ENCODE peak calls at places on chromosomes 3 and 15, in four cellular contexts. E, I, X and Z are unnamed samples.
A peak's percentile ranks its signal among the peaks of the same experiment; 100 is the strongest.

GRCh38 chr3:17151598-17152373 is 267.0 kb downstream of the PLCL2 start:
- DNase-seq in E (no peak), I (no peak), X (no peak), Z (no peak)

GRCh38 chr3:15948403-15948802 is 150.6 kb upstream of the ANKRD28 start:
- DNase-seq in E (no peak), I (no peak), X (no peak), Z (no peak)

GRCh38 chr3:67245545-67245944 is 247.4 kb downstream of the KBTBD8 start:
- DNase-seq in E (peak; percentile 6), I (no peak), X (no peak), Z (no peak)

GRCh38 chr3:163582967-163583366 is 1495.3 kb downstream of the SI start:
- DNase-seq in E (no peak), I (no peak), X (no peak), Z (no peak)

GRCh38 chr3:148450819-148451218 is 246.9 kb upstream of the AGTR1 start:
- DNase-seq in E (no peak), I (no peak), X (no peak), Z (peak; percentile 28)

GRCh38 chr3:10419637-10420232 is 85.7 kb downstream of the ATP2B2 start:
- DNase-seq in E (no peak), I (peak; percentile 8), X (no peak), Z (no peak)

GRCh38 chr3:50494136-50494535 is 9.3 kb downstream of the CACNA2D2 start:
- DNase-seq in E (no peak), I (no peak), X (no peak), Z (no peak)

GRCh38 chr15:39167114-39168058 is 413.5 kb upstream of the THBS1 start:
- DNase-seq in E (no peak), I (no peak), X (no peak), Z (no peak)

GRCh38 chr3:134822065-134822464 is 27.0 kb downstream of the EPHB1 start:
- DNase-seq in E (no peak), I (no peak), X (no peak), Z (no peak)

GRCh38 chr15:67416891-67417290 is 104.0 kb upstream of the C15orf61 start:
- DNase-seq in E (no peak), I (no peak), X (no peak), Z (no peak)

GRCh38 chr3:89314454-89314853 is 207.0 kb downstream of the EPHA3 start:
- DNase-seq in E (peak; percentile 84), I (peak; percentile 44), X (no peak), Z (peak; percentile 34)

GRCh38 chr15:70109982-70110381 is 12.3 kb upstream of the TLE3 start:
- DNase-seq in E (no peak), I (no peak), X (no peak), Z (no peak)

GRCh38 chr3:10090181-10090580 is 17.9 kb downstream of the FANCD2OS start:
- DNase-seq in E (no peak), I (no peak), X (no peak), Z (no peak)

GRCh38 chr3:57127849-57128566 is 37.1 kb downstream of the IL17RD start:
- DNase-seq in E (peak; percentile 72), I (no peak), X (no peak), Z (no peak)

GRCh38 chr3:136839556-136839931 is 20.6 kb downstream of the SLC35G2 start:
- DNase-seq in E (no peak), I (no peak), X (no peak), Z (no peak)
- H3K56ac ChIP-seq in E (peak overlapping the region; percentile 10), I (no peak overlapping the region), X (no peak overlapping the region), Z (no peak overlapping the region)

DNA sequence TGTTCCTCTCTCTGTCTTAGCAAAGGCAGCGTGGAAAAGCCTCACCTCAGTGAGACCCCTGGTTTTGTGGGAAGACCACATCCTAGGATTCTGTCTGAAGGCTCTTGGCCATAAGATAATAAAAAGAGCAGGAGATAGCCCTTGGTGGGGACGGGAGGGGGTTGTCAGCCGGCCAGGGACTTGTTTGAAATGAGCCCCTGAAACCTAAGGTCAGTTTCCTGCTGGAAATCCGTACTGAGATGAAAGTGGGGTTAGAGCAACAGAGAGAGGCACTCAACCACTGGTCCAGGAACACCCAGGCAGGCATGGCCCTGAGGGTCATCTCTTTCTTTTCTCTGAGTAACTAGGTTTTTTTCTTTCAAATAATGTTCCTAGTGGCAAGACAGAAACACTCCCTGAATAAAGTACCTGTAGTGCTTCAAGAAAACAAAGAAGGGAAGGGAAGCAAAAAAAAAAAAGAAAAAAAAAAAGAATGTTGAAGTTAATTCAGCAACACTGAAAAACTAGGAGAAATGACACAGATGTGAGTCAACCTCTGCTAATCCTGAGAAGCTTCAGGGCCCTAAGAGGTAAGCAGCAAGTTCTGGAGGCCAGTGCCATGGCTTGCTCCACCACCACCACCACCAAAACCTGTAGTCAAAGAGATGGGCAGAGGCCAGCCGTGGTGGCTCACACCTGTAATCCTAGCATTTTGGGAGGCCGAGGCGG is 3.2 kb downstream of the ITGB5 start:
- DNase-seq in E (no peak), I (peak; percentile 65), X (no peak), Z (no peak)
- H3K56ac ChIP-seq in E (peak overlapping the region; percentile 90), I (no peak overlapping the region), X (no peak overlapping the region), Z (no peak overlapping the region)

DNA sequence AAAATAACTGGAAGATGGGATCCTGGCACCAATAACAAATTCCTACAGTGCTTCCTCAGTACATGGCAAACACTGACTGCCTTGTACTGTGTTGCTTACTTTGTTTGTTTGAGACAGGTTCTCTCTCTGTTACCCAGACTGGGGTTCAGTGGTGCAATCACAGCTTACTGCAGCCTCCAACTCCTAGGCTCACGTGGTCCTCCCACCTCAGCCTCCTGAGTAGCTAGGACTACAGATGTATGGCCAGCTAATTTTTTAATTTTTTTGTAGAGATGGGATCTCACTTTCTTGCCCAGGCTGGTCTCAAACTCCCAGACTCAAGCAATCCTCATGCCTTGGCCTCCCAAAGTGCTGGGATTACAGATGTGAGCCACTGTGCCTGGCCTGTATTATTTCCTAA is 3.7 kb upstream of the ALPK3 start:
- DNase-seq in E (no peak), I (no peak), X (no peak), Z (no peak)
- H3K56ac ChIP-seq in E (no peak overlapping the region), I (no peak overlapping the region), X (no peak overlapping the region), Z (no peak overlapping the region)

GRCh38 chr15:92178908-92179307 is 214.8 kb upstream of the ST8SIA2 start:
- DNase-seq in E (no peak), I (no peak), X (no peak), Z (no peak)
- H3K56ac ChIP-seq in E (no peak overlapping the region), I (no peak overlapping the region), X (no peak overlapping the region), Z (no peak overlapping the region)

GRCh38 chr15:63461230-63461629 is 43.2 kb upstream of the USP3 start:
- DNase-seq in E (peak; percentile 79), I (no peak), X (peak; percentile 70), Z (peak; percentile 81)
- H3K56ac ChIP-seq in E (peak overlapping the region; percentile 81), I (no peak overlapping the region), X (no peak overlapping the region), Z (no peak overlapping the region)